ENCODE peak calls at places on chromosomes 3 and 15, in seven cellular contexts. One of them, this sample, is unnamed.

GRCh38 chr15:69593981-69594966 is 141.7 kb downstream of the RPLP1 start:
- DNase-seq in mesendoderm: no peak
- DNase-seq in GM23248: peak; percentile 49
- DNase-seq in naive thymus-derived CD4-positive, alpha-beta T cell: no peak
- DNase-seq in left lung: peak; percentile 88
- DNase-seq in pancreas: peak; percentile 90
- DNase-seq in spleen: no peak
- DNase-seq in this sample: peak; percentile 73

GRCh38 chr3:100496711-100497261 is 4.4 kb downstream of the TMEM45A start:
- DNase-seq in left lung: no peak
- DNase-seq in pancreas: no peak
- DNase-seq in mesendoderm: peak; percentile 23
- DNase-seq in spleen: no peak
- DNase-seq in naive thymus-derived CD4-positive, alpha-beta T cell: no peak
- DNase-seq in GM23248: peak; percentile 60
- DNase-seq in this sample: no peak

GRCh38 chr3:152400912-152401311 is 132.2 kb downstream of the MBNL1 start:
- DNase-seq in left lung: no peak
- DNase-seq in pancreas: no peak
- DNase-seq in mesendoderm: no peak
- DNase-seq in spleen: no peak
- DNase-seq in naive thymus-derived CD4-positive, alpha-beta T cell: no peak
- DNase-seq in GM23248: peak; percentile 80
- DNase-seq in this sample: no peak

GRCh38 chr3:4571690-4572334 is 78.7 kb downstream of the ITPR1 start:
- DNase-seq in GM23248: peak; percentile 14
- DNase-seq in pancreas: no peak
- DNase-seq in spleen: no peak
- DNase-seq in naive thymus-derived CD4-positive, alpha-beta T cell: peak; percentile 12
- DNase-seq in left lung: no peak
- DNase-seq in mesendoderm: peak; percentile 47
- DNase-seq in this sample: no peak

GRCh38 chr3:168336276-168336675 is 240.6 kb upstream of the GOLIM4 start:
- DNase-seq in naive thymus-derived CD4-positive, alpha-beta T cell: no peak
- DNase-seq in pancreas: no peak
- DNase-seq in left lung: no peak
- DNase-seq in spleen: no peak
- DNase-seq in mesendoderm: no peak
- DNase-seq in GM23248: no peak
- DNase-seq in this sample: no peak

GRCh38 chr15:33985287-33985686 is 17.0 kb downstream of the CHRM5 start:
- DNase-seq in left lung: no peak
- DNase-seq in pancreas: no peak
- DNase-seq in spleen: no peak
- DNase-seq in naive thymus-derived CD4-positive, alpha-beta T cell: no peak
- DNase-seq in mesendoderm: peak; percentile 94
- DNase-seq in GM23248: peak; percentile 78
- DNase-seq in this sample: no peak

GRCh38 chr3:135328036-135328435 is 533.0 kb downstream of the EPHB1 start:
- DNase-seq in left lung: no peak
- DNase-seq in pancreas: no peak
- DNase-seq in spleen: no peak
- DNase-seq in GM23248: no peak
- DNase-seq in naive thymus-derived CD4-positive, alpha-beta T cell: no peak
- DNase-seq in mesendoderm: no peak
- DNase-seq in this sample: no peak

GRCh38 chr3:45508659-45509037 is 85.9 kb upstream of the LIMD1 start:
- DNase-seq in pancreas: no peak
- DNase-seq in GM23248: no peak
- DNase-seq in spleen: no peak
- DNase-seq in left lung: no peak
- DNase-seq in naive thymus-derived CD4-positive, alpha-beta T cell: no peak
- DNase-seq in mesendoderm: no peak
- DNase-seq in this sample: no peak

GRCh38 chr3:13705702-13706280 is 156.9 kb downstream of the FBLN2 start:
- DNase-seq in GM23248: no peak
- DNase-seq in mesendoderm: no peak
- DNase-seq in spleen: peak; percentile 18
- DNase-seq in left lung: peak; percentile 4
- DNase-seq in pancreas: no peak
- DNase-seq in naive thymus-derived CD4-positive, alpha-beta T cell: no peak
- DNase-seq in this sample: no peak

GRCh38 chr15:88648357-88649214 is 9.8 kb downstream of the ISG20 start:
- DNase-seq in mesendoderm: no peak
- DNase-seq in left lung: no peak
- DNase-seq in spleen: peak; percentile 78
- DNase-seq in pancreas: peak; percentile 58
- DNase-seq in GM23248: peak; percentile 36
- DNase-seq in naive thymus-derived CD4-positive, alpha-beta T cell: no peak
- DNase-seq in this sample: no peak

GRCh38 chr3:114900908-114901307 is 246.2 kb downstream of the ZBTB20 start:
- DNase-seq in left lung: no peak
- DNase-seq in GM23248: peak; percentile 45
- DNase-seq in mesendoderm: no peak
- DNase-seq in naive thymus-derived CD4-positive, alpha-beta T cell: no peak
- DNase-seq in spleen: no peak
- DNase-seq in pancreas: no peak
- DNase-seq in this sample: no peak
- H3K27ac ChIP-seq in left lung: peak overlapping the region; percentile 57
- H3K27ac ChIP-seq in GM23248: peak overlapping the region; percentile 83
- H3K27ac ChIP-seq in mesendoderm: no peak overlapping the region
- H3K27ac ChIP-seq in naive thymus-derived CD4-positive, alpha-beta T cell: no peak overlapping the region
- H3K27ac ChIP-seq in spleen: no peak overlapping the region
- H3K27ac ChIP-seq in pancreas: peak overlapping the region; percentile 53
- H3K27ac ChIP-seq in this sample: no peak overlapping the region

GRCh38 chr3:128994173-128994512 is 267 bp upstream of the CFAP92 start:
- DNase-seq in left lung: no peak
- DNase-seq in spleen: no peak
- DNase-seq in naive thymus-derived CD4-positive, alpha-beta T cell: no peak
- DNase-seq in GM23248: no peak
- DNase-seq in mesendoderm: no peak
- DNase-seq in pancreas: no peak
- DNase-seq in this sample: no peak

GRCh38 chr3:128992926-128993460 is 883 bp downstream of the CFAP92 start:
- DNase-seq in left lung: no peak
- DNase-seq in mesendoderm: no peak
- DNase-seq in GM23248: no peak
- DNase-seq in naive thymus-derived CD4-positive, alpha-beta T cell: no peak
- DNase-seq in pancreas: no peak
- DNase-seq in spleen: no peak
- DNase-seq in this sample: no peak

GRCh38 chr3:128995737-128996136 is 1.9 kb upstream of the CFAP92 start:
- DNase-seq in GM23248: no peak
- DNase-seq in spleen: no peak
- DNase-seq in pancreas: no peak
- DNase-seq in naive thymus-derived CD4-positive, alpha-beta T cell: no peak
- DNase-seq in mesendoderm: no peak
- DNase-seq in left lung: no peak
- DNase-seq in this sample: no peak

GRCh38 chr3:128994581-128995161 is 795 bp upstream of the CFAP92 start:
- DNase-seq in GM23248: no peak
- DNase-seq in left lung: no peak
- DNase-seq in pancreas: no peak
- DNase-seq in mesendoderm: no peak
- DNase-seq in spleen: no peak
- DNase-seq in naive thymus-derived CD4-positive, alpha-beta T cell: no peak
- DNase-seq in this sample: no peak

DNA sequence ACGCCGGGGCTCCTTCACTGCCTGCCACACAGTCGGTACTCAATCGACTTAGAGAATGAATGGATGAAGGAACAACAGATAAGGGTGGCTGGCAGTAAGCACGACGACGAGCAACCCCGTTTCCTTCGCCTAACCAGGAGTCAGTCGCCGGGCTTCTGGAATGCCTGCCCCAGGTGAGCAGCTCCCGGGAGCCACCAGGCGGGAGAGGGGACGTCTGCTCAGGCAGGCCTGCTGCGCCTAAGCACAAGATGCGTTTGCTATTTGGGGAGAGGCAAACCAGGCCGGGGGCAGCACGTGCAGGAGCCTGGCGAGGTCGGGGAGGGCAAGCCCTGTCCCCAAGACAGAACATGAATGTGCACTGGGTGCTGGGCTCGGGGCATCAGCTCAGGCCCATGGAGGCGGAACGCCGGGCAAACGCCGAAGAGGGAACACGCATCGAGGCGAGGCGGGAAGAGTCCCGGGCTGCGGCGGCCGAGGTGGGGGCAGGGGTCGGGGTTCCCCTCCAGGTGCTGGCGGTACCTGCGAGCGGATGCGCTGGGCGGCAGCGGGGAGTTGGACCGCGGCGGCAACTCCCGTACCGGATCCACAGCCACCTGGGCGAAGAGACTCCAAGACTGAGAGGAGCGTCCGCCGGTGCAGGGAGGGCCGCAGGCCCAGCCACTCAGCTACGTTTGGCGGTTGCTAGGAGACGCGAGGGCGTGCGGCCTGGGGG is at the start of gene CFAP92:
- DNase-seq in naive thymus-derived CD4-positive, alpha-beta T cell: peak; percentile 88
- DNase-seq in spleen: peak; percentile 97
- DNase-seq in pancreas: peak; percentile 88
- DNase-seq in left lung: peak; percentile 93
- DNase-seq in mesendoderm: peak; percentile 92
- DNase-seq in GM23248: peak; percentile 85
- DNase-seq in this sample: no peak
- H3K27ac ChIP-seq in naive thymus-derived CD4-positive, alpha-beta T cell: peak within 1 kb of the TSS; percentile 61
- H3K27ac ChIP-seq in spleen: no peak within 1 kb of the TSS
- H3K27ac ChIP-seq in pancreas: no peak within 1 kb of the TSS
- H3K27ac ChIP-seq in left lung: no peak within 1 kb of the TSS
- H3K27ac ChIP-seq in mesendoderm: no peak within 1 kb of the TSS
- H3K27ac ChIP-seq in GM23248: no peak within 1 kb of the TSS
- H3K27ac ChIP-seq in this sample: no peak within 1 kb of the TSS

DNA sequence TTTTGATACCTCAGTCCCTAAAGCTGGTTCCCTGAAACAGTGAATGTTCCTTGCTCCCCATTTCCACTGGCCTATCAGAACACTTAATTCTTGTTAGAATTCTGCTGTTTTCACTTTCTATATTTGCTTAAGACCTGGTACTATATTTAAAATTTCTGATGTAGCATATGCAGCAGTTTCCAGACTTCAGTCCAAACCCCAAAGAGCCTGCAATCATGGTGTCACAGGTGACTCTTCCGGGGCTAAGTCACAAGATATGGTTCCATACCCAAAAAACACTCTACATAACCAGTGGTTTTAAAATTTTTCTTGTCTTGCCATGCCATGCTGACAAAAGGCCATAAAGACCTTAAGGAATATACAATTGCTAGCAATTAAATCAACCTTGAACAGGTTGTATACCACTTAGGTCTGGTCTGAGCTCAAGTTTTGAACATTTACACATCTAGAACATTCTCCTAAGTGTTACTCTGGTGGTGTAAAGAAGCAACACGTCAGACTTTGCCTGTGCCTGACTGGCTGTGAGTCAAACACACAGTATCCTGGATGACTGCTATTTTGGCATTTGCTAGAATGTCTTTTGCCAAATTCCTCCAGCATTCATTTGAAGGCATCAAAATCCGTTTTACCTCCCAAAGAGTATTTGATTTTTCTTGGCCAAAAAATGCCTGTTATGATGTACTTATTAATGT is 160.0 kb downstream of the FRMD5 start:
- DNase-seq in pancreas: no peak
- DNase-seq in left lung: no peak
- DNase-seq in mesendoderm: no peak
- DNase-seq in GM23248: peak; percentile 92
- DNase-seq in spleen: no peak
- DNase-seq in naive thymus-derived CD4-positive, alpha-beta T cell: no peak
- DNase-seq in this sample: peak; percentile 8
- H3K27ac ChIP-seq in pancreas: no peak overlapping the region
- H3K27ac ChIP-seq in left lung: no peak overlapping the region
- H3K27ac ChIP-seq in mesendoderm: no peak overlapping the region
- H3K27ac ChIP-seq in GM23248: peak overlapping the region; percentile 8
- H3K27ac ChIP-seq in spleen: no peak overlapping the region
- H3K27ac ChIP-seq in naive thymus-derived CD4-positive, alpha-beta T cell: no peak overlapping the region
- H3K27ac ChIP-seq in this sample: no peak overlapping the region

DNA sequence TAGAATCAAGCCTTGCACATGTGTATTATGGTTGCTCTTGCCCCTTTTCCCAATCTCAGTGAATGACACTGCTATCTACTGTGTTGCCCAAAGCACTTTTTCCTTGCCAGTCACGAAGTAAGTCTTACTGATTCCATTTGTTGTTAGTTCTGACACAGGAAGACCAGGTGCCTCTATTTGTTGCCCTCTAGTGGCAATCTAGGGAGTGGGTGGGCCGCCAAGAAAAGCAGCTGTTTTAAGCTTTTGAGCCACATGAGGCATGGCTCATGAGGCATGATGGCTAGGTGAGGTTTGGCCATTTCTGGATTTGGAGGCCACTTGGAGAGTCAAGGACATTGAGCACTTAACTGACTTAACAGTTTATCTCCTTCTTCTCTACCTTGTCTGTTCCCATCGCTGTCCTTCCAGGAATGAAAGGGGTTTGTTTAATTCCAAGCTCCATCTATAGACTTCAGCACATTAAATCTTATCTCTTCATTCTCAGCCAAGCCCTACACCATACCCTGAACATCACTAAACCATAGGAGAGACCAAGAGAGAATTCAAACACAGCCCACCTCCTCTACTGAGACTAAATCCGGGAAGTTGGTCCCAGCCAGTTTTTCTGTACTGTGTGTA is 103.1 kb downstream of the HCN4 start:
- DNase-seq in naive thymus-derived CD4-positive, alpha-beta T cell: peak; percentile 34
- DNase-seq in GM23248: peak; percentile 62
- DNase-seq in mesendoderm: peak; percentile 84
- DNase-seq in spleen: no peak
- DNase-seq in left lung: no peak
- DNase-seq in pancreas: no peak
- DNase-seq in this sample: peak; percentile 6
- H3K27ac ChIP-seq in naive thymus-derived CD4-positive, alpha-beta T cell: no peak overlapping the region
- H3K27ac ChIP-seq in GM23248: no peak overlapping the region
- H3K27ac ChIP-seq in mesendoderm: no peak overlapping the region
- H3K27ac ChIP-seq in spleen: no peak overlapping the region
- H3K27ac ChIP-seq in left lung: no peak overlapping the region
- H3K27ac ChIP-seq in pancreas: no peak overlapping the region
- H3K27ac ChIP-seq in this sample: no peak overlapping the region

DNA sequence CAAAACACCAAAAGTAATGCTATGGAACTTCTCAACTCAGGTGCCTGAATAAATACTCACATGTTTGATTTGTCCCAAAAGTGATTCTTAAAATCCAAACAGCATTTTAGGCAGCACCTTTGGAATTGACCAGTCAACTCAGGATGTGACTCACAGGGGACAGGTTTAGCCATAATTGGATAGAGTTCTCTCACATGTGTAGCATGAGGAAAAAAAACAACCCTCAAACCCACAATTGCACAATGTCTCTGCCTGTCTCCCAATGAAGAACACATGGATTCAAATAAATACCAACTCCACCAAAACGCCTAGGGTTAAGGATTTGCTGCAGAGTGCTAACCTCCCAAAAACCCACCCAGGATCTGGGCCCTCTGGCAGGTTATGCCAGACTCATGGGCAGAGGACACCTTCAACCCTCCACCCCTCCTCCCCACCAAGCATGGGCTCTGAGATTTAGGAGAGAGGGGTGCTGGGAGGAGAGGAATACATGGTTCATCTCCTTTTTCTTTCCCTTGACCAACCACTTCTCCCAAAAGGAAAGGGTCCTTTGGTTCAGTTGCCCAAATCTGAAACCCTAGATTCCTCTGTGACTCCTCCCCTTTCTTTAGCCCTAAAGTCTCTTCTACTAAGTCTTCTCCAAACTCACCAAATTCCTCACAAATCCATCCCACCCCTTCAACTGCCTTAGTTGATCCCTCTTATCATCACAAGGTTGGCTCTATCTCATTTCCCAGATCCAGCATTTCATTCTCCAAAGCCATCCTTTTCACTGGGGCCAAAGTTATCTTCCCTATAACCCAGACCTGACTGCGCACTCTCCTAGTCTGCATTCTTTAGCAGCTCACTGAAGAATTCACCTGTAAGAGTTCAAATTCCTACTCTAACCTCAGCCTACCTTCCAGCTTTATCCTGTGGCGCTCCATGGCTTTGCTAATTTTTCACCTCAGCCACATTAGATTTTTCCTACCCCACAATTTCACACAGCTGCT is 7.7 kb downstream of the RYK start:
- DNase-seq in spleen: no peak
- DNase-seq in pancreas: no peak
- DNase-seq in left lung: no peak
- DNase-seq in mesendoderm: peak; percentile 69
- DNase-seq in GM23248: peak; percentile 95
- DNase-seq in naive thymus-derived CD4-positive, alpha-beta T cell: no peak
- DNase-seq in this sample: peak; percentile 60
- H3K27ac ChIP-seq in spleen: no peak overlapping the region
- H3K27ac ChIP-seq in pancreas: no peak overlapping the region
- H3K27ac ChIP-seq in left lung: no peak overlapping the region
- H3K27ac ChIP-seq in mesendoderm: peak overlapping the region; percentile 54
- H3K27ac ChIP-seq in GM23248: peak overlapping the region; percentile 40
- H3K27ac ChIP-seq in naive thymus-derived CD4-positive, alpha-beta T cell: no peak overlapping the region
- H3K27ac ChIP-seq in this sample: peak overlapping the region; percentile 50